ENCODE peak calls at places on chromosome 11, in five cellular contexts. N, F, P, I and O are unnamed samples. For H3K9me3, the result is how much of the 10 kb centered on the place peaks cover.

GRCh38 chr11:65303542-65303941 is 11.1 kb upstream of the CDC42EP2 start:
- DNase-seq in P (no peak), N (no peak), I (no peak), F (no peak), O (no peak)

GRCh38 chr11:63871962-63872832 is 33.3 kb downstream of the MARK2 start:
- DNase-seq in I (peak), N (peak), P (no peak), F (no peak), O (peak)

GRCh38 chr11:8382436-8383053 is 118.9 kb upstream of the LMO1 start:
- DNase-seq in F (no peak), I (peak), N (peak), P (no peak), O (no peak)

GRCh38 chr11:28257761-28258160 is 149.6 kb downstream of the METTL15 start:
- DNase-seq in F (no peak), N (peak), I (no peak), P (no peak), O (no peak)

GRCh38 chr11:66337103-66337899 is 1.1 kb upstream of the RIN1 start:
- DNase-seq in P (no peak), N (peak), F (no peak), I (peak), O (no peak)

GRCh38 chr11:122791836-122792235 is 46.5 kb upstream of the CRTAM start:
- DNase-seq in F (no peak), P (no peak), I (peak), N (peak), O (no peak)

GRCh38 chr11:65546217-65546958 is 11.8 kb downstream of the LTBP3 start:
- DNase-seq in F (peak), I (peak), P (no peak), N (no peak), O (peak)

GRCh38 chr11:105151936-105152554 is 12.5 kb upstream of the CARD18 start:
- DNase-seq in I (peak), F (no peak), P (no peak), N (peak), O (no peak)

GRCh38 chr11:133162228-133162627 is 370.1 kb downstream of the OPCML start:
- DNase-seq in I (no peak), P (no peak), N (no peak), F (no peak), O (no peak)

GRCh38 chr11:31798057-31799035 is 12.8 kb downstream of the PAX6 start:
- DNase-seq in N (no peak), F (no peak), I (no peak), P (no peak), O (peak)

GRCh38 chr11:36509694-36510566 is at the start of gene TRAF6:
- DNase-seq in F (peak), I (peak), P (peak), N (peak), O (peak)

GRCh38 chr11:71244116-71244815 is 8.1 kb downstream of the SHANK2 start:
- DNase-seq in P (no peak), I (peak), N (peak), F (no peak), O (no peak)

GRCh38 chr11:61700221-61700620 is 20.0 kb downstream of the DAGLA start:
- DNase-seq in P (no peak), F (no peak), N (peak), I (peak), O (peak)

GRCh38 chr11:16584569-16584968 is 153.9 kb upstream of the C11orf58 start:
- DNase-seq in P (no peak), I (no peak), N (no peak), F (no peak), O (no peak)

GRCh38 chr11:72352859-72353551 is 81.3 kb downstream of the CLPB start:
- DNase-seq in F (peak), N (peak), I (peak), P (peak), O (peak)

GRCh38 chr11:101441747-101442146 is 142.1 kb downstream of the TRPC6 start:
- DNase-seq in F (no peak), I (peak), N (no peak), P (no peak), O (no peak)

GRCh38 chr11:106503901-106504300 is 426.4 kb downstream of the AASDHPPT start:
- DNase-seq in I (no peak), P (no peak), F (no peak), N (no peak), O (no peak)

GRCh38 chr11:111788051-111788450 is 21.9 kb upstream of the PPP2R1B start:
- DNase-seq in F (no peak), N (no peak), I (no peak), P (no peak), O (no peak)

GRCh38 chr11:113603277-113604059 is 102.6 kb downstream of the TMPRSS5 start:
- DNase-seq in I (no peak), P (no peak), N (no peak), F (no peak), O (no peak)

GRCh38 chr11:44604171-44604581 is 38.7 kb downstream of the CD82 start:
- DNase-seq in P (no peak), I (no peak), N (peak), F (no peak), O (no peak)

GRCh38 chr11:76984741-76985140 is 49.5 kb upstream of the B3GNT6 start:
- DNase-seq in F (no peak), P (no peak), I (no peak), N (no peak), O (no peak)

GRCh38 chr11:3959015-3959917 is 103.8 kb downstream of the STIM1 start:
- DNase-seq in I (peak), P (no peak), F (no peak), N (peak), O (no peak)

GRCh38 chr11:97909544-97910394 is 1111.0 kb upstream of the CNTN5 start:
- DNase-seq in I (peak), P (no peak), N (peak), F (no peak), O (no peak)

GRCh38 chr11:132278801-132279574 is 908.6 kb downstream of the NTM start:
- DNase-seq in P (no peak), F (no peak), I (peak), N (peak), O (no peak)

GRCh38 chr11:134861490-134862107 is 449.6 kb upstream of the B3GAT1 start:
- DNase-seq in I (no peak), N (no peak), F (no peak), P (no peak), O (no peak)

GRCh38 chr11:115541518-115541917 is 37.3 kb upstream of the CADM1 start:
- DNase-seq in F (no peak), I (no peak), P (no peak), N (no peak), O (no peak)

GRCh38 chr11:67322049-67322448 is 18.7 kb downstream of the SSH3 start:
- DNase-seq in I (no peak), F (no peak), N (no peak), P (no peak), O (no peak)

GRCh38 chr11:112012877-112013276 is 12.3 kb upstream of the DLAT start:
- DNase-seq in I (peak), F (no peak), N (peak), P (no peak), O (no peak)

GRCh38 chr11:91093141-91093540 is 870.3 kb upstream of the CHORDC1 start:
- DNase-seq in P (no peak), I (no peak), N (no peak), F (no peak), O (no peak)

GRCh38 chr11:86064236-86064803 is 4.6 kb downstream of the PICALM start:
- DNase-seq in N (peak), P (no peak), F (no peak), I (peak), O (no peak)

GRCh38 chr11:9002920-9003572 is 755 bp downstream of the NRIP3 start:
- DNase-seq in I (no peak), F (no peak), N (no peak), P (no peak), O (no peak)

GRCh38 chr11:45347343-45347742 is 61.2 kb upstream of the SYT13 start:
- DNase-seq in F (no peak), N (no peak), I (peak), P (no peak), O (no peak)

GRCh38 chr11:36480833-36481232 is 29.2 kb downstream of the TRAF6 start:
- DNase-seq in I (no peak), P (no peak), F (no peak), N (no peak), O (no peak)

GRCh38 chr11:33900159-33900855 is 8.4 kb upstream of the LMO2 start:
- DNase-seq in N (no peak), P (no peak), I (no peak), F (no peak), O (no peak)

GRCh38 chr11:119572481-119573424 is 149.8 kb upstream of the THY1 start:
- DNase-seq in P (no peak), I (no peak), F (no peak), N (no peak), O (peak)

GRCh38 chr11:92295175-92296137 is 70.8 kb downstream of the FAT3 start:
- DNase-seq in P (no peak), F (no peak), I (peak), N (peak), O (no peak)

GRCh38 chr11:63663809-63664208 is 7.4 kb downstream of the ATL3 start:
- DNase-seq in I (peak), N (peak), F (no peak), P (no peak), O (no peak)

GRCh38 chr11:75429902-75430691 is 2.9 kb downstream of the KLHL35 start:
- DNase-seq in F (no peak), N (peak), I (peak), P (no peak), O (peak)

GRCh38 chr11:68890490-68891231 is 13.0 kb downstream of the MRPL21 start:
- DNase-seq in P (no peak), N (peak), F (no peak), I (no peak), O (no peak)

GRCh38 chr11:128456566-128457268 is 130.6 kb downstream of the ETS1 start:
- DNase-seq in P (no peak), N (no peak), I (no peak), F (no peak), O (no peak)
- H2BK120ac ChIP-seq in P (no peak), N (peak), I (no peak), F (no peak), O (no peak)

GRCh38 chr11:1912314-1912878 is 7.1 kb upstream of the TNNT3 start:
- DNase-seq in P (no peak), F (no peak), N (no peak), I (no peak), O (no peak)
- H3K9me3 ChIP-seq in P (under half), F (under half), N (under half), I (under half), O (under half)

GRCh38 chr11:10592331-10592730 is 23.9 kb upstream of the LYVE1 start:
- DNase-seq in I (peak), N (peak), F (no peak), P (no peak), O (no peak)

GRCh38 chr11:10591741-10592140 is 23.3 kb upstream of the LYVE1 start:
- DNase-seq in F (no peak), N (no peak), I (no peak), P (no peak), O (no peak)

GRCh38 chr11:10588904-10589303 is 20.4 kb upstream of the LYVE1 start:
- DNase-seq in I (peak), P (no peak), N (no peak), F (no peak), O (no peak)

GRCh38 chr11:10587995-10588394 is 19.5 kb upstream of the LYVE1 start:
- DNase-seq in N (no peak), P (no peak), I (no peak), F (no peak), O (no peak)

DNA sequence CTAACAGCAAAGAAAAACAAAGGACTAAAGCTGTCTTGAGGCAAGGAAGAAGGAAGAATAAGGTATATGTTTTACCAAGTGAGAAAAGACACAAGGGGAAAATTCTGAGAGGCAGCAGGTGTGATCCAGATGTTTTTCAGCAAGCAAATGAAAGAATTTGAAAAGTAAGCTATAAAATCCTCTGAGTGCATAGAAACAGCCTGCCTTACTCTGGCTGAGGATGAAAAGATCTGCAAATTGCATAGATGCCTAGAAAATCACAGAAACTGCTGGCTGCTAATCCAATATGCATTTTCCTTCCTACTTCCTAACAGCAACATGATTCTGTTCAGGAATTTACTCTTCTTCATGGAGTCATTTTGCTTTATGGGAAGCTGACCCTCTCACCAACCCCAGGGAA is 22.1 kb upstream of the LYVE1 start:
- DNase-seq in P (no peak), I (no peak), N (peak), F (no peak), O (no peak)
- H2BK15ac ChIP-seq in P (no peak), I (no peak), N (peak), F (no peak), O (no peak)

GRCh38 chr11:130765369-130765768 is 150.9 kb downstream of the SNX19 start:
- DNase-seq in N (no peak), I (no peak), P (no peak), F (no peak), O (no peak)

GRCh38 chr11:130769782-130770565 is 146.3 kb downstream of the SNX19 start:
- DNase-seq in I (peak), N (peak), F (no peak), P (no peak), O (no peak)

GRCh38 chr11:130763087-130763980 is 152.9 kb downstream of the SNX19 start:
- DNase-seq in F (no peak), N (peak), I (no peak), P (no peak), O (no peak)

GRCh38 chr11:130765951-130766649 is 150.2 kb downstream of the SNX19 start:
- DNase-seq in P (no peak), F (no peak), I (peak), N (no peak), O (no peak)

DNA sequence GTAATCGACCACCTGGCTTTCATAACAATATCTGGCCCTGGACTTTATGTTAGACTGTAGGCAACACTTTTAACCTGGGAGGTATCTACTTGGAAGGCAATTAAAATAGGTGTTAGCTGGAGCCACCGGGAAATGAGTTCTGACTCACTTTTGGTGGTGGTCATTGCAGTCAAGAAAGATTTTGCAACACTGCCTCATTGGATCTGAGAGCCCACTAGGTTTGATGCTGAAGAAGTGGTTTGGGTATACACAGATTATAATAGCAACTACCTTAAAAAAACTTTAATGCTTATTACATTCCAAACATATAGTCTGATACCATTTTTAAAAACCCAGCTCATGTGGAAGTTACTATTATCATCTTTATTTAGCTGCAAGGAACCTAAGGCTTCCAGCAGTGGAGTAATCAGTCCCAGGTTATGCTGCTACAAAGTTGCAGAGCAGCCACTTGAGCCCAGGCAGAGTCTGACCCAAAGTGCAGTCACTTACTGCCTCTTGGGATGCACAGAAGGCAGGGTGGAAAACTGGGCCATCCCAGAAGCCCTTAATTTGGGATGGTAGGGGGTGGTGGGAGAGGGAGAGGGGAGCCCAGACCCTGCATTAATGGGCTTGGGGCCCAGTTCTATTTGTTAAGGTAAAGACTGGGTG is 149.5 kb downstream of the SNX19 start:
- DNase-seq in I (no peak), N (no peak), F (no peak), P (no peak), O (no peak)
- H2BK120ac ChIP-seq in I (no peak), N (no peak), F (no peak), P (no peak), O (no peak)